ENCODE peak calls at places on chromosomes 1 and 21, in five cellular contexts. U, H, P, M and V are unnamed samples.

GRCh38 chr1:37410080-37410479 is 64.3 kb upstream of the ZC3H12A start:
- DNase-seq in P (no peak), U (no peak), M (no peak), H (no peak), V (no peak)

GRCh38 chr1:172144445-172145060 is 275.9 kb upstream of the C1orf105 start:
- DNase-seq in P (no peak), M (no peak), H (peak), U (peak), V (peak)

GRCh38 chr21:43287974-43288755 is 119.4 kb downstream of the CRYAA start:
- DNase-seq in M (no peak), P (no peak), H (no peak), U (no peak), V (no peak)

GRCh38 chr1:109161836-109162606 is 48.1 kb downstream of the ELAPOR1 start:
- DNase-seq in M (no peak), U (no peak), P (peak), H (no peak), V (peak)

GRCh38 chr1:75092141-75092540 is 42.0 kb upstream of the LHX8 start:
- DNase-seq in P (peak), H (no peak), U (no peak), M (no peak), V (no peak)

GRCh38 chr1:50271968-50272578 is 151.2 kb downstream of the DMRTA2 start:
- DNase-seq in U (peak), P (peak), H (no peak), M (peak), V (no peak)

GRCh38 chr1:212918751-212919150 is 31.6 kb upstream of the VASH2 start:
- DNase-seq in P (no peak), H (no peak), U (no peak), M (no peak), V (no peak)

GRCh38 chr1:65393345-65393744 is 27.1 kb upstream of the LEPR start:
- DNase-seq in H (no peak), M (no peak), U (no peak), P (peak), V (peak)

GRCh38 chr21:34574984-34575529 is 39.9 kb downstream of the RCAN1 start:
- DNase-seq in P (no peak), M (no peak), H (no peak), U (no peak), V (no peak)

GRCh38 chr1:17189632-17190525 is 15.0 kb upstream of the PADI1 start:
- DNase-seq in U (no peak), H (no peak), M (no peak), P (no peak), V (peak)

GRCh38 chr21:15967661-15968060 is 237.9 kb downstream of the USP25 start:
- DNase-seq in U (no peak), H (no peak), M (no peak), P (no peak), V (no peak)

GRCh38 chr21:30152792-30153191 is 13.8 kb downstream of the CLDN17 start:
- DNase-seq in U (no peak), P (no peak), M (no peak), H (no peak), V (no peak)

GRCh38 chr21:42093991-42094417 is 22.9 kb downstream of the UMODL1 start:
- DNase-seq in P (no peak), M (no peak), U (no peak), H (no peak), V (peak)

GRCh38 chr1:231421616-231421970 is 494 bp downstream of the EGLN1 start:
- DNase-seq in H (peak), P (no peak), M (peak), U (peak), V (no peak)

GRCh38 chr21:45259206-45259795 is 28.4 kb downstream of the POFUT2 start:
- DNase-seq in H (no peak), P (no peak), U (no peak), M (no peak), V (no peak)

GRCh38 chr1:217896490-217896889 is 265.3 kb downstream of the SPATA17 start:
- DNase-seq in M (no peak), P (no peak), H (no peak), U (no peak), V (no peak)

GRCh38 chr1:34709547-34709946 is 45.3 kb upstream of the GJB5 start:
- DNase-seq in M (peak), U (peak), P (no peak), H (no peak), V (no peak)

GRCh38 chr1:48469616-48470500 is 2.1 kb downstream of the SPATA6 start:
- DNase-seq in H (peak), M (peak), P (no peak), U (no peak), V (peak)

GRCh38 chr21:39885119-39885848 is 18.0 kb downstream of the PCP4 start:
- DNase-seq in U (no peak), H (no peak), P (no peak), M (peak), V (no peak)

GRCh38 chr21:39882186-39882882 is 15.1 kb downstream of the PCP4 start:
- DNase-seq in U (no peak), P (peak), M (no peak), H (no peak), V (no peak)

GRCh38 chr21:39881661-39882060 is 14.4 kb downstream of the PCP4 start:
- DNase-seq in H (no peak), P (no peak), M (no peak), U (no peak), V (no peak)
- TF ChIP-seq CTCF in H (no peak), P (no peak), M (no peak), U (no peak), V (no peak)

GRCh38 chr1:193402977-193403376 is 216.6 kb upstream of the B3GALT2 start:
- DNase-seq in H (no peak), P (no peak), U (no peak), M (no peak), V (no peak)
- TF ChIP-seq CTCF in H (no peak), P (no peak), U (no peak), M (no peak), V (no peak)

DNA sequence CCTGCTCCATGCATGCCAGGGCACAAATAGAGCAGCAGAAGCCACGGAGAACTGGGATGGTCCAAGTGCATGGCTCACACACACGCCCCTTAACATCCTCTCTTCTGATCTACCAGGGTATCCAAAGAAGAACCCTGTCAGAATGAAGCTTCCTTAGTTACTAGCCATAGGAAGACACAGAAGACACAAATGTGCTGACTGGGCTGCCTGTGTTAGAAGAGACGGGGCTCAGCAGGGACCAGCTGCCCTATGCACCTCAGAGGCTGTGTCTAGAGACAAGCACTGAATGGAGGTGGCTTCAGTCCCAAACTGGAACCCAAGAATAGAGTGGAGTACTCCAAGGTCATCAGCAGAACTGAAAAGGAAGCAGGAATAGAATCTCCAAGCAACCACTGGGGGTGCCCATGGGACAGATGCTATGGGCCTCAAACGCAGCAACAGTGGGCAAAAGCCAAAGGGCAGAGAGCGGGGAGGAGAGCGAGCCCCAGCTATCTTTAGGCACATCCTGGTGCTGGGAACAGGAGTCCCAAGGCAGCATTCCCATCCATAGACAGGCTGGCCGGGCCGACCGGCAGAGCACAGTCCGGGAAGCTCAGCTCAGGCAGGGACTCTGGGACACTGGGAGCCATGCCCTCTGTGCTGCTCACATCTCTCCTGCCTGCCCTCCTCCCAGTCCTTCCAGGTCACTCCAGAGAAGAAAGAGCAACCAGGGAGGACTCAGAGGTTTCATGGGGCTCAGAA is 9.5 kb downstream of the SLC6A9 start:
- DNase-seq in U (no peak), H (no peak), M (no peak), P (no peak), V (no peak)
- TF ChIP-seq CTCF in U (no peak), H (no peak), M (no peak), P (no peak), V (no peak)

DNA sequence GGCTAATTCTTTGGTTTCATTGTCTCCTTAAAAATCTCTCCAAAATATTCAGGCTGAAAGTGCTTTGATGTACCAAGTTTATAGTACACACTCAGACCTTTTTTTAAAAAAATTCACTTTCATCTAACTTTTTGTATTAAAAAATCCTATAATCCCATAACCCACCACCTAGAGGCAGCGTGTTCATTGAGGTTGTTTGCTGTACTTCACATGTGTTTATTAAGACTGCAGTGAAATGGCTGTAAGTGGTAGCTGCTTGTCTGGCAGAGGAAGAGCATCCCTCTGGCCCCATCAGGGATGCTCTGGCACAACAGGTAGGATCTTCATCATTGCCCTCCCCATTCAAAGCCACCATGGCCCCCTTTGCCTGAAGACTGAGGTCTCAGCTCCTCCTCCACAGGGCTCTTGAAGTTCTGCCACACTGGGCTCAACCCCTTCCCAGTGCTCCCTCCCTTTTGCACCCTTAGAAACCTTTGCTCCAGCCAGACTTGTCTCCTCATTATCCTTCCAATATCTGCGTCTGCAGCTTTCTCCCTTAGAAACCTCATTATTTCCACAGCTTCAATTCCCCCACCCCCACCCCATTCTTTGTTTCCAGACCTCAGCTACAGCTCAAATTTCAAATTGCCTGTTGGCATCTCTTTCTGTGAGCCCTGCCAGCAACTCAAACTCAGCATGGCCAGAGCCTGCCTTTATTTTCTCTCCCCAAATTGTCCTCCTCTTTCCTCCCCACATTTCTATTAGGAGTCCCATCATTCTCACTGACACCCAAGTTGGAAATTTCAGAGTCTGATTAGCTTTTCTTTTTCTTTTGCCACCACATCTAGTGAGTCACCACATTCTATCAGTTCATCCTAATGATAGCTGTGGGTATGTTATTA is 369.6 kb upstream of the USP24 start:
- DNase-seq in P (no peak), M (no peak), U (no peak), H (peak), V (no peak)
- TF ChIP-seq CTCF in P (no peak), M (peak), U (no peak), H (no peak), V (no peak)

GRCh38 chr1:153572569-153573015 is 6.9 kb upstream of the S100A2 start:
- DNase-seq in P (peak), H (peak), U (peak), M (peak), V (no peak)
- TF ChIP-seq CTCF in P (peak), H (peak), U (no peak), M (peak), V (peak)

DNA sequence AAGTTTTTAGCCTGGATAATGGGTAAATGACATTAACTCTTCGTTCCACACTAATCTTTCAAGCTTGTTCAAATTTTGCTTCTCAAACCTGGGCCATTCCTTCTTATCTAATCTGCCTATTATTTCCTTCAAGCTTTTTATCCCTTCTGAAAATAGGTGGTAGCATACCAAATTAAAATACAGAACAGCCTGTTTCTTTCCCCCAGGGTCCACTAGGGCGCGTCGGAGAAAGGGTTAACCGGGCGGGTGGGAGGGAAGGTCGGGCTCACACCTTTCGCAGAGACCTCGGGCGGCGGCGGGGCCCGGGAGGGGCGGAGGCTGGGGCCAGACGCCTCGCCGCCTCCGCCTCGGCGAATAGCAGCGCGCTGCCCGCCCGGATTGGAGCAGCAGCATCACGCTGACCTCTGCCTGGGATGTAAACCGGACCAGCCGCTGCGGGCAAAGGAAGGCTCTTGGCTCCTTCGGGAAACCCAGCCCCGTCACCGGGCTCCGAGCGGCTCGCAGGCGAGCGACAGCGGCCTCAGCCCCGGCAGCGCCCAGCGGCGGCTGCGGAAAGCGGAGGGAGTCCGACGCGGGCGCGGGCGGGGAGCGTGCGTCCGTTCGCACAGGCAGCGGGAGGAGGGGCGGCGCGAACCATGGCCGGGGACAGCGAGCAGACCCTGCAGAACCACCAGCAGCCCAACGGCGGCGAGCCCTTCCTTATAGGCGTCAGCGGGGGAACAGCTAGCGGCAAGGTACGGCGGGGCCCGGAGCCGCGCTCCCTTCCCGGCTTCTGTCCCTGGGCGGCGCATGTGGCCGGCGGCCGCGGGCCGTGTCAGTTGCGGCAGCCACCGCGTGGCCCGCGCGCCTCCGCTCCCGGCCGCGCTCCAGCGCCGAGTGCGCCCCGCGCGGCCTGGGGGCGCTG is at the start of gene UCK2:
- DNase-seq in P (peak), U (peak), M (peak), H (peak), V (no peak)
- TF ChIP-seq CTCF in P (no peak), U (peak), M (no peak), H (no peak), V (no peak)

DNA sequence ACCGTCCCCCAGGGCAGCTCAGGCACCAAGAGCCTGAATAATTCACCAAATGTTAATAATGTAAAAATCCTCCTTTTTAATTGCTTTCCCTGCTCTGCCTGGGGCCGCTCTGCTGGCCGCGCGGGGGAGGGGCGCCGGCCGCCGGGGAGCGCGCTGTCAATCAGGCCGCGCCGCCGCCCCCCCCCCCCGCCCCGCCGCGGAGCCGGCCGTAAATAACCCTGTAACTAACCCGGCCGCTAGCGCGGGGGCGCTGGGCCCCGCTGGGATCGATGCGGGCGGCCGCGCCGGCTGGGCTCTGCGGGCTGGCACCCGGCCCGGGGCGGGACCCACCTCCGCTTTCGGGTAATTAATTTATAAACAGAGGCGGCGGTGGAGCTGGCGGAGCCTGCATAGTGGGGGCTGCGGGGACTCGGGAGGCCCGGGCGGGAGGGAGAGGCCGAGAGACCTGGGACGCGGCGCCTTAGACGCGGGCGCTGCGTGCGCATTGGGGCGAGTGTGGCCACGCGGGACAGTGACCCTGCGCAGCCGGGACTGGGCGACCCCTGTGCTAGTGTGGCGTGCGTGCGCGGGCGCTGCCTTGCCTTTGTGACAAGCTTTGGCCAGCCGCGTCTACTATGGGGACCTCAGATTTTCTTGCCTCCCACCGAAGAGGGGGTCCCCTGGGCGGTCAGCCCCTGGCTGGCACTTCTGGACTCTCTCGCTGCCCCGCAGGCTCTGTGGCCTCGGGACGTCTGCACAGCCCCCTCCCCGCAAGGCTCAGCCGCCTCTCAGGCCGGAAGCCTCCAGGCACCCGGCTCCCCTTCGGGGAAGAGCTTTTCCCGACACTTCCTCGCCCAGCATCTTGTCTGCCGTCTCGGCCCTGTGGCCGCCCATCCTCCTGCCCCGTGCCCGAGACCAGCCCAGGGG is 16.7 kb downstream of the SAMD11 start:
- DNase-seq in M (peak), P (no peak), H (peak), U (no peak), V (no peak)
- TF ChIP-seq CTCF in M (no peak), P (no peak), H (no peak), U (no peak), V (no peak)

DNA sequence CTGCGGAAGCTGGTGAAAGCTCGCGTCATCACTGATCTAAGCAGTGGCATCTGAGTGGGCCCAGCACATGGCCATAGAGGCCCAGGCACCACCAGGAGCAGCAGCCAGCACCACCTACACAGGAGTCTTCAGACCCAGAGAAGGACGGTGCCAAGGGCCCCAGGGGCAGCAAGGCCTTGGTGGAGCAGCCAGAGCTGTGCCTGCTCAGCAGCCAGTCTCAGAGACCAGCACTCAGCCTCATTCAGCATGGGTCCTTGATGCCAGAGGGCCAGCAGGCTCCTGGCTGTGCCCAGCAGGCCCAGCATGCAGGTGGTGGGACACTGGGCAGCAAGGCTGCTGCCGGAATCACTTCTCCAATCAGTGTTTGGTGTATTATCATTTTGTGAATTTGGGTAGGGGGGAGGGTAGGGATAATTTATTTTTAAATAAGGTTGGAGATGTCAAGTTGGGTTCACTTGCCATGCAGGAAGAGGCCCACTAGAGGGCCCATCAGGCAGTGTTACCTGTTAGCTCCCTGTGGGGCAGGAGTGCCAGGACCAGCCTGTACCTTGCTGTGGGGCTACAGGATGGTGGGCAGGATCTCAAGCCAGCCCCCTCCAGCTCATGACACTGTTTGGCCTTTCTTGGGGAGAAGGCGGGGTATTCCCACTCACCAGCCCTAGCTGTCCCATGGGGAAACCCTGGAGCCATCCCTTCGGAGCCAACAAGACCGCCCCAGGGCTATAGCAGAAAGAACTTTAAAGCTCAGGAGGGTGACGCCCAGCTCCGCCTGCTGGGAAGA is 3.2 kb upstream of the ARTN start:
- DNase-seq in P (peak), U (peak), M (no peak), H (no peak), V (no peak)
- TF ChIP-seq CTCF in P (peak), U (peak), M (peak), H (no peak), V (no peak)

GRCh38 chr1:225509770-225510169 is 81.9 kb upstream of the LBR start:
- DNase-seq in H (no peak), M (no peak), U (no peak), P (no peak), V (no peak)

GRCh38 chr1:225508538-225509375 is 80.9 kb upstream of the LBR start:
- DNase-seq in H (no peak), U (no peak), P (no peak), M (no peak), V (peak)

GRCh38 chr1:225509376-225509707 is 81.5 kb upstream of the LBR start:
- DNase-seq in M (no peak), U (no peak), H (no peak), P (no peak), V (no peak)

GRCh38 chr1:225514671-225515081 is 86.8 kb upstream of the LBR start:
- DNase-seq in H (no peak), U (no peak), M (no peak), P (no peak), V (no peak)

DNA sequence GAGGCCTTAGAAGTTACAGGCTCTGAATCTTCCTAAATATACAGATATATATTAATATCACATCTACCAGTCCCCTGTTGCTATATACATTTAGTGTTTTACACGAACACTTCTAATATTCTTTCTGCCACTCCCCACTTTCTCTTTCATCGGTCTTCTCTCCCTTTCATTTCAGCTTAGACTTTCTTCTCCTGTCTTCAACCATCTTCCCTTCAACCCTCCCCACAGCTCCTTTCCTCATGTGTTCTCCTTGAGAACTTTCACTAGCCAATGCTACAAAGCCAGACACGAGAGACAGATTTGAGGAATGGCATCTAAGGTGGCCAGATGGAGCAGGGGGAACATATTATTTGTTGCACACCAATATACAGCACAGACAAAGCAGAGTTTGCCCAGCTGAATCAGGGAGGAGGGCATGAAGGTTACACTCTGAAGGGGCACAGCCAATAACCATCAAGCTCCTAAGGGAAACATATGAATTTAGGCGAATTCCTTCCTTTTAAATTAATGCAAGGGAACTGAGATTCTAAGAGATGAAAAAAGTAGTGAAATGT is 84.1 kb upstream of the LBR start:
- DNase-seq in U (no peak), P (no peak), M (no peak), H (no peak), V (no peak)
- TF ChIP-seq CTCF in U (no peak), P (no peak), M (no peak), H (no peak), V (no peak)